ENCODE peak calls at places on chromosomes 4 and X, in ten cellular contexts. V is BE2C; U is NCI-H748 treated with DMSO at 0.1 percent for 48 hours; Z is stimulated activated CD4-positive, alpha-beta T cell treated with anti-CD3 and anti-CD28 coated beads, Interleukin-1b, Interleukin-23, amount 100 ng/mL, for 1 hour; C is posterior vena cava; P is activated gamma-delta T cell treated with Interleukin-2 at 50 U/mL for 16 hours; A is AG09309; Q is stimulated activated CD8-positive, alpha-beta memory T cell treated with anti-CD3 and anti-CD28 coated beads, Interleukin-12 subunit alpha, Interleukin-12 subunit beta, amount 100 ng/mL, for 1 hour; H is heart right ventricle; S is naive thymus-derived CD4-positive, alpha-beta T cell. J is an unnamed sample.

GRCh38 chr4:151879705-151880104 is 118.9 kb upstream of the GATB start:
- DNase-seq in Q (no peak), S (no peak), Z (no peak), V (no peak), U (no peak), A (no peak), P (no peak), H (no peak), C (no peak), J (no peak)

GRCh38 chr4:156766846-156767245 is 204.8 kb downstream of the PDGFC start:
- DNase-seq in H (no peak), P (no peak), Q (no peak), C (no peak), V (no peak), S (no peak), A (no peak), U (no peak), Z (no peak), J (no peak)

GRCh38 chr4:111410571-111410970 is 734.7 kb upstream of the FAM241A start:
- DNase-seq in U (no peak), Z (no peak), A (no peak), V (no peak), H (no peak), P (no peak), S (no peak), C (no peak), Q (no peak), J (no peak)

GRCh38 chr4:80101768-80102116 is 28.7 kb upstream of the ANTXR2 start:
- DNase-seq in V (no peak), P (no peak), S (no peak), C (no peak), U (no peak), A (no peak), H (no peak), Q (no peak), Z (no peak), J (no peak)

GRCh38 chr4:3307891-3308575 is 15.2 kb downstream of the RGS12 start:
- DNase-seq in P (no peak), C (no peak), U (no peak), Q (no peak), S (no peak), H (no peak), V (peak; percentile 4), A (no peak), Z (no peak), J (no peak)

GRCh38 chr4:181952478-181952877 is 290.7 kb upstream of the TENM3 start:
- DNase-seq in P (no peak), Z (no peak), V (peak; percentile 72), H (no peak), U (no peak), A (peak; percentile 72), C (no peak), Q (no peak), S (no peak), J (peak; percentile 68)

GRCh38 chrX:19625612-19626011 is 110.3 kb upstream of the MAP3K15 start:
- DNase-seq in H (no peak), S (no peak), U (no peak), C (no peak), Q (no peak), Z (no peak), P (peak; percentile 26), V (no peak), A (no peak), J (no peak)

GRCh38 chrX:109839694-109840358 is 106.8 kb upstream of the ACSL4 start:
- DNase-seq in C (no peak), P (no peak), Z (no peak), A (no peak), S (no peak), Q (no peak), V (peak; percentile 9), U (no peak), H (no peak), J (no peak)

GRCh38 chr4:41757521-41758156 is 9.1 kb upstream of the PHOX2B start:
- DNase-seq in H (no peak), A (no peak), S (no peak), P (no peak), Z (no peak), C (no peak), Q (no peak), V (no peak), U (no peak), J (no peak)

GRCh38 chr4:76354517-76355473 is 48.3 kb downstream of the STBD1 start:
- DNase-seq in C (no peak), V (no peak), U (no peak), Z (no peak), A (no peak), P (peak; percentile 33), H (no peak), S (peak; percentile 14), Q (no peak), J (no peak)

GRCh38 chrX:8820910-8821527 is 19.8 kb upstream of the FAM9A start:
- DNase-seq in H (no peak), S (no peak), P (no peak), Q (no peak), Z (no peak), V (no peak), A (no peak), C (no peak), U (peak; percentile 70), J (no peak)

GRCh38 chr4:168743576-168743975 is 246.7 kb downstream of the PALLD start:
- DNase-seq in Z (no peak), V (no peak), Q (no peak), A (no peak), S (no peak), H (no peak), P (no peak), C (no peak), U (no peak), J (no peak)

GRCh38 chr4:148227147-148227546 is 215.1 kb downstream of the NR3C2 start:
- DNase-seq in U (no peak), C (no peak), P (no peak), Z (no peak), S (no peak), Q (no peak), H (no peak), V (no peak), A (no peak), J (no peak)

GRCh38 chr4:26020083-26020668 is 106.2 kb downstream of the SMIM20 start:
- DNase-seq in C (no peak), S (no peak), V (no peak), A (no peak), P (no peak), U (no peak), H (no peak), Q (no peak), Z (no peak), J (peak; percentile 86)

GRCh38 chrX:10155137-10155536 is 1.6 kb upstream of the CLCN4 start:
- DNase-seq in A (no peak), V (no peak), U (no peak), P (no peak), S (no peak), H (no peak), C (no peak), Z (no peak), Q (no peak), J (no peak)

GRCh38 chr4:28287837-28288236 is 1427.2 kb downstream of the STIM2 start:
- DNase-seq in S (no peak), U (no peak), H (no peak), A (peak; percentile 99), V (no peak), Q (no peak), P (no peak), C (peak; percentile 78), Z (no peak), J (peak; percentile 92)

GRCh38 chr4:78938474-78938867 is 767 bp downstream of the PAQR3 start:
- DNase-seq in A (no peak), Q (no peak), S (no peak), P (no peak), Z (no peak), C (no peak), H (no peak), U (peak; percentile 31), V (no peak), J (no peak)

GRCh38 chr4:56768772-56769171 is 52.7 kb downstream of the SPINK2 start:
- DNase-seq in A (no peak), V (no peak), S (no peak), C (no peak), Z (no peak), Q (no peak), H (no peak), U (no peak), P (no peak), J (no peak)

GRCh38 chr4:104169437-104169836 is 325.3 kb downstream of the CXXC4 start:
- DNase-seq in Q (no peak), A (no peak), U (no peak), S (no peak), P (no peak), V (no peak), C (no peak), Z (no peak), H (no peak), J (no peak)

GRCh38 chr4:147546341-147546740 is 65.4 kb downstream of the EDNRA start:
- DNase-seq in P (no peak), Q (no peak), U (no peak), Z (no peak), H (no peak), V (no peak), S (no peak), C (no peak), A (peak; percentile 71), J (peak; percentile 47)

GRCh38 chrX:147405764-147406163 is 506.0 kb upstream of the FMR1 start:
- DNase-seq in P (no peak), Z (no peak), U (no peak), V (no peak), C (no peak), Q (no peak), H (no peak), A (no peak), S (no peak), J (no peak)

GRCh38 chr4:10529891-10530786 is 72.9 kb upstream of the ZNF518B start:
- DNase-seq in C (no peak), U (no peak), Q (no peak), V (no peak), S (no peak), P (no peak), Z (no peak), H (peak; percentile 12), A (no peak), J (peak; percentile 81)

GRCh38 chr4:23320881-23321612 is 568.8 kb downstream of the PPARGC1A start:
- DNase-seq in Q (no peak), P (no peak), C (no peak), A (no peak), H (no peak), V (no peak), Z (no peak), U (no peak), S (no peak), J (no peak)

GRCh38 chrX:11239230-11239629 is 54.0 kb upstream of the AMELX start:
- DNase-seq in H (no peak), A (peak; percentile 27), S (no peak), V (no peak), U (peak; percentile 2), P (no peak), Z (no peak), Q (no peak), C (no peak), J (no peak)

GRCh38 chr4:121370729-121371325 is 10.0 kb downstream of the QRFPR start:
- DNase-seq in U (no peak), Z (no peak), S (peak; percentile 11), C (no peak), H (no peak), A (no peak), Q (peak; percentile 15), P (no peak), V (peak; percentile 47), J (peak; percentile 10)